ENCODE peak calls at places on chromosomes 5 and 9, in five cellular contexts. S, I, Q, N and U are unnamed samples.

GRCh38 chr5:107670028-107670926 is 460 bp downstream of the EFNA5 start:
- DNase-seq in S (no peak), I (peak; percentile 20), Q (peak; percentile 71), N (no peak), U (no peak)

GRCh38 chr5:132873119-132873929 is at the start of gene LEAP2:
- DNase-seq in S (no peak), I (no peak), Q (no peak), N (no peak), U (no peak)

GRCh38 chr5:135481387-135481786 is 29.2 kb upstream of the TIFAB start:
- DNase-seq in S (no peak), I (no peak), Q (no peak), N (no peak), U (no peak)

GRCh38 chr5:82793808-82794419 is 283.3 kb downstream of the TMEM167A start:
- DNase-seq in S (no peak), I (peak; percentile 16), Q (peak; percentile 78), N (no peak), U (no peak)

GRCh38 chr5:139501376-139501775 is 18.8 kb upstream of the STING1 start:
- DNase-seq in S (no peak), I (no peak), Q (no peak), N (no peak), U (no peak)

GRCh38 chr9:137480686-137481683 is 21.9 kb upstream of the NSMF start:
- DNase-seq in S (no peak), I (no peak), Q (no peak), N (no peak), U (no peak)

GRCh38 chr9:125747765-125748510 is 765 bp downstream of the PBX3 start:
- DNase-seq in S (peak; percentile 52), I (no peak), Q (peak; percentile 48), N (no peak), U (no peak)

GRCh38 chr5:54632131-54632551 is 114.6 kb downstream of the SNX18 start:
- DNase-seq in S (no peak), I (no peak), Q (no peak), N (no peak), U (no peak)

GRCh38 chr5:128455861-128456361 is 82.1 kb downstream of the FBN2 start:
- DNase-seq in S (no peak), I (no peak), Q (no peak), N (no peak), U (no peak)

GRCh38 chr5:33041586-33041985 is 330.5 kb downstream of the NPR3 start:
- DNase-seq in S (no peak), I (no peak), Q (no peak), N (no peak), U (no peak)

GRCh38 chr9:131270171-131271015 is 5.9 kb downstream of the FAM78A start:
- DNase-seq in S (peak; percentile 86), I (no peak), Q (no peak), N (no peak), U (no peak)

GRCh38 chr5:27015758-27016157 is 22.6 kb downstream of the CDH9 start:
- DNase-seq in S (no peak), I (no peak), Q (no peak), N (no peak), U (peak; percentile 18)

GRCh38 chr5:133453825-133454224 is 158.5 kb downstream of the FSTL4 start:
- DNase-seq in S (no peak), I (no peak), Q (no peak), N (no peak), U (no peak)

GRCh38 chr5:41794478-41794877 is 75.7 kb downstream of the OXCT1 start:
- DNase-seq in S (no peak), I (peak; percentile 97), Q (no peak), N (no peak), U (peak; percentile 40)

GRCh38 chr5:149771216-149771973 is 41.3 kb downstream of the PPARGC1B start:
- DNase-seq in S (peak; percentile 41), I (no peak), Q (peak; percentile 25), N (no peak), U (no peak)

DNA sequence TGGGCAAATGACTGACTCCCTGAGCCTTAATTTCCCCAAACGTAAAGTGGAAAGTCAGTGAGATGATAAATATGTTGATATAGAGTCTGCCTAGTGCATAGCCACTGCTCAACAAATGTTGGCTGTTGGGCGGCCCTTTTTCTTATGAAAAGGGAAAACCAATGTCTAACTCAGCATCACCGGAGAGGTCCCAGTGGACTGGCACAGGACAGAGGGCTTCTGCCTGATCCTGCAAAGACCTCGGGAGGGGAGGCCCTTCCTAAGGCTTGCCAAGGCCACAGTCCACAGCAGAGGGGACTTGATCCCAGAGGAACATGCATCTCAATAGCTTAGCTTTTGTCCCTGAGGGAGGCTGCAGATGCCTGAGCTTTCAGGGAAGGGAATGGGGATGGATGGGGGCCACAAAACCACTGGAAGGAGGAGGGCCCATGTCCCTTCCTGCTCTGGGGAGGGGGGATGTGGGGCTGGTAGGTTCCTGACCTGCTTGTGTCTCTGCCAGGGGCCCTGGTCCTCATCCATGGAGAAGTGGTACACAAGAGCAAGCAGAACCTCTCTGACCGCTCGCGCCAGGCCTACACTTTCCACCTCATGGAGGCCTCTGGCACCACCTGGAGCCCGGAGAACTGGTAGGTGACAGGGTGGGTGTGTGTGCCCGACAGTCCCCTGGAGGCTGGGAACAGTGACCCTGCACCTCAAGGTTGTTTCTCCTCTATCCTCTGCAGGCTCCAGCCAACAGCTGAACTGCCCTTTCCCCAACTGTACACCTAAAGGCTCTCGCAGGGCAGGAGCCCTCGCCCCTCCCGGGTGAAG is 6.3 kb downstream of the DOLK start:
- DNase-seq in S (no peak), I (no peak), Q (no peak), N (no peak), U (no peak)
- H3K27ac ChIP-seq in S (peak overlapping the region; percentile 52), I (no peak overlapping the region), Q (no peak overlapping the region), N (no peak overlapping the region), U (no peak overlapping the region)

GRCh38 chr5:17184596-17184995 is 32.8 kb upstream of the BASP1 start:
- DNase-seq in S (no peak), I (no peak), Q (no peak), N (no peak), U (no peak)
- H3K27ac ChIP-seq in S (no peak overlapping the region), I (no peak overlapping the region), Q (no peak overlapping the region), N (no peak overlapping the region), U (no peak overlapping the region)

DNA sequence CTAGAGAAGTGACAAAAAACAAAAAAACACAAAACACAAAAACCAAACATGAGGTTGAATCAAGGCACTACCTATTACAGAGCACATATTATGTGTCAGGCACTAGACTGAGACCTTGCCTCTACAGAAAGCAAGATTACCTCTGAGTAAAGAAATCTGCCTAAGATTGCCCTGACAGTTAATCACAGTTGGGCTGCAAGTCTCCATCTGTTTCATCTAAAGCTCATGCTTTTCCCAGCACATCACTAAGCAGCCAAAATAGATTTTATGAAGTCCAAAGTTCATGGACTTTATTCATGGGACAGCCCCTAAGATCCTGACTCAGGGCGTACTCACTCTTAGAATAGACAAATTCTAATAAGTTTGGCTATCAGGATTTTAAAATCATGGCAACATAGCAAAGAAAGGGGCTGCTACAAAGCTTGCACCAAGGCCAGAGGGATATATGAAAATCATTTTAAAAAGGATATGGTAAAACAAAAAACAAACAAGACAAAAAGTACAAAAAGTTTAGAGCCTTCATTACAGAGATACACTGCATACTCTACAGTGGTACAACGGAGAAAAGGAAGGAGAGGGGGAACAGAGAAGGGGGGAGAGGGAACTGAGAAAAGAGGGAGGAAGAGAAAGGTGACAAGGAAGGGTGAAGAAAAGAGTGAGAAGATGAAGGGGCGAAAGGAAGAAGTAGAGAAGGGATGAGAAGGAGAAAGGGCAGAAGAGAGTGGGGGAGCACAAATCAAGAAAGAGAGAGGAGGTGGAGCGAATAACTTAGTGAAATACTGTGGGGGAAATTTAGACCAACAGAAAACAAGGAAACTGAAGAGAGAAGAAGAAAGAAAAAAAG is 58.2 kb downstream of the RICTOR start:
- DNase-seq in S (no peak), I (peak; percentile 66), Q (no peak), N (no peak), U (no peak)
- H3K27ac ChIP-seq in S (no peak overlapping the region), I (peak overlapping the region; percentile 97), Q (peak overlapping the region; percentile 40), N (no peak overlapping the region), U (no peak overlapping the region)

GRCh38 chr9:69207503-69207902 is 33.4 kb downstream of the TJP2 start:
- DNase-seq in S (no peak), I (no peak), Q (peak; percentile 45), N (no peak), U (no peak)

GRCh38 chr9:69202556-69202955 is 28.5 kb downstream of the TJP2 start:
- DNase-seq in S (no peak), I (no peak), Q (no peak), N (no peak), U (no peak)

GRCh38 chr9:69206047-69206446 is 32.0 kb downstream of the TJP2 start:
- DNase-seq in S (no peak), I (no peak), Q (no peak), N (no peak), U (no peak)

GRCh38 chr9:69204869-69205268 is 30.8 kb downstream of the TJP2 start:
- DNase-seq in S (no peak), I (peak; percentile 29), Q (peak; percentile 32), N (peak; percentile 83), U (no peak)

DNA sequence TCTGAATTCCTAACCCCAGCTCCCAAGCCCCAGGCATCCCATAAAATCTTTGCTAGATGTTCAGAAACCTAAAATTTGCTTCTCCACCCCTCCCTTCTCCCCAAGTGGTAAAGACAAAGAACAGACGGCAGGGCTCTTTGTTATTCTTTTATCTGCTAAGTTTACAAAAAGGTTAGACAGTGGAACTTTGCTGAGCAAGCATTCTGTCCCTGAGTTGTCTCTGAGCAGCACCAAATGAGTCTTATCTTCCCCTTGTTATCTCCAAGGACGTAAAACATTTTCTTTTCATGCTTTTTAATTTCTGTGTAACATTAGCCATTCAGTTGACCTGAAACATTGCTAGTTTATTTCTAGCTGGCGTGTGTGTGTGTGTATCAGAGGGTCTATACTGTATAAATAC is 30.3 kb downstream of the TJP2 start:
- DNase-seq in S (no peak), I (peak; percentile 26), Q (no peak), N (no peak), U (no peak)
- H3K27ac ChIP-seq in S (peak overlapping the region; percentile 5), I (no peak overlapping the region), Q (peak overlapping the region; percentile 6), N (peak overlapping the region; percentile 43), U (no peak overlapping the region)

DNA sequence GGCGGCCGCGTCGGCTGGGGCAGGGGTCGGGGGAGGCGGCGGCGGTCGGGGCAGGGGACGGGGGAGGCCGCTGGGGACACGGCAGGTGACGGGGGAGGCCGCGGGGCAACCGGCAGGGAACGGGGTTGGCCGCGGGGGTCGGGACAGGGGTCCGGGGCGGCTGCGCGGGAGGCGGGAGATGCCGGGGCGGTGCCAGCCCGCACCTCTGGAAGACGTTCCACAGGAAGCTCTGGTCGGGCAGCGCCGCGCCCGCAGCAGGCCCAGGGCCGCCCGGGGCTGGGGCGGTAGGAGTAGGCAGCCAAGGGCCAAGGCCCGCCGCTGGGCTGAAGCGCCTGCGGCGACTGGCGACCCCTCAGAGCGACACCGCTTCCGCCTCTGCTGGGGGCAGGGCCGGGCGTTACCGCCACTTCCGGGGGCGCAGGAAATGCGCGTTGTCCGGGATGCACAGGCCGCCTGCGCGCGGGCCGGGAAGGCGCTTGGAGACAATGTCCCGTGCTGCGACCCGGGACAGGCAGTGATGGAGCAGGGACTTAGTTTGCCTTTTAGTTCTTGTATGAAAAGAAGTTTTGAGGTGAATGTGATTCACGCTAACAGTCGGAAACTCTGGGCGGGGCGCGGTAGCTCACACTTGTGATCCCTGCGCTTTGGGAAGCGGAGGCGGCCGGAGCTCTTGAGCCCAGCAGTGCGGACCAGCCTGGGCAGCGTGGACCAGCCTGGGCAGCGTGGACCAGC is 110.0 kb upstream of the LPCAT1 start:
- DNase-seq in S (peak; percentile 81), I (peak; percentile 8), Q (peak; percentile 91), N (peak; percentile 72), U (no peak)
- H3K27ac ChIP-seq in S (peak overlapping the region; percentile 66), I (no peak overlapping the region), Q (no peak overlapping the region), N (peak overlapping the region; percentile 74), U (no peak overlapping the region)

DNA sequence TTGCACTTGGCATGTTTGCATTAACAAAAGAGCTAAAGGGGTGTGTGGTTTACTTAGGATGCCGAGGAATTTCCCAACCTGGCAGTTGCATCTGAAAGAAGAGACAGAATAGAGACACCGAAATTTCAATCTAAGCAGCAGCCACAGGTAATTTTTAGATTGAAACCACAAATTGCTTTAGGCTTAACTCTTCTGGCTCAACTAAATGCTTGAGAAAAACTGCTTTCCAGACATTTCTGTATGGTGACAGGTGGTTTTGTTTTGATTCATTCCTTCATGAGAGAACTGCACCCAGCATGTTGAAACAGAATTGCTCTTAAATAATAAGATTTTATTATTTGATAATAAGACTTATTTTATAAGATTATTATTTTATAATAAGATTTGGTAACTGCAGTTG is 21.5 kb downstream of the SECISBP2 start:
- DNase-seq in S (no peak), I (no peak), Q (no peak), N (no peak), U (no peak)
- H3K27ac ChIP-seq in S (no peak overlapping the region), I (no peak overlapping the region), Q (no peak overlapping the region), N (no peak overlapping the region), U (no peak overlapping the region)